ENCODE peak calls at places on chromosomes 12 and 14, in seven cellular contexts. One of them, this sample, is unnamed.

GRCh38 chr12:32125455-32126084 is 18.9 kb downstream of the BICD1 start:
- DNase-seq in suprapubic skin: no peak
- DNase-seq in K562: no peak
- DNase-seq in sigmoid colon: no peak
- DNase-seq in GM12878: no peak
- DNase-seq in spleen: no peak
- DNase-seq in GM12892: no peak
- DNase-seq in this sample: no peak

GRCh38 chr12:113683566-113683965 is 211.9 kb upstream of the LHX5 start:
- DNase-seq in GM12878: no peak
- DNase-seq in suprapubic skin: no peak
- DNase-seq in spleen: no peak
- DNase-seq in K562: no peak
- DNase-seq in GM12892: no peak
- DNase-seq in sigmoid colon: no peak
- DNase-seq in this sample: no peak

GRCh38 chr14:50045039-50045711 is 71.2 kb downstream of the VCPKMT start:
- DNase-seq in GM12878: peak
- DNase-seq in K562: no peak
- DNase-seq in sigmoid colon: peak
- DNase-seq in spleen: peak
- DNase-seq in GM12892: peak
- DNase-seq in suprapubic skin: no peak
- DNase-seq in this sample: no peak

GRCh38 chr12:73678335-73678734 is 859.3 kb upstream of the ATXN7L3B start:
- DNase-seq in spleen: no peak
- DNase-seq in K562: no peak
- DNase-seq in GM12892: no peak
- DNase-seq in suprapubic skin: no peak
- DNase-seq in sigmoid colon: no peak
- DNase-seq in GM12878: no peak
- DNase-seq in this sample: no peak

GRCh38 chr14:50366589-50366988 is 30.1 kb downstream of the CDKL1 start:
- DNase-seq in sigmoid colon: no peak
- DNase-seq in suprapubic skin: no peak
- DNase-seq in GM12878: no peak
- DNase-seq in K562: no peak
- DNase-seq in GM12892: no peak
- DNase-seq in spleen: no peak
- DNase-seq in this sample: no peak

GRCh38 chr12:119308743-119309456 is 25.6 kb upstream of the CCDC60 start:
- DNase-seq in suprapubic skin: no peak
- DNase-seq in K562: no peak
- DNase-seq in GM12892: no peak
- DNase-seq in GM12878: no peak
- DNase-seq in sigmoid colon: no peak
- DNase-seq in spleen: no peak
- DNase-seq in this sample: no peak

GRCh38 chr14:103552011-103552797 is 10.3 kb downstream of the BAG5 start:
- DNase-seq in suprapubic skin: peak
- DNase-seq in GM12878: no peak
- DNase-seq in K562: no peak
- DNase-seq in sigmoid colon: peak
- DNase-seq in GM12892: no peak
- DNase-seq in spleen: no peak
- DNase-seq in this sample: no peak

GRCh38 chr12:96902076-96902475 is 5.0 kb upstream of the NEDD1 start:
- DNase-seq in suprapubic skin: no peak
- DNase-seq in spleen: no peak
- DNase-seq in GM12892: no peak
- DNase-seq in GM12878: no peak
- DNase-seq in sigmoid colon: no peak
- DNase-seq in K562: no peak
- DNase-seq in this sample: no peak

GRCh38 chr12:79635676-79636075 is 55.1 kb downstream of the PAWR start:
- DNase-seq in suprapubic skin: no peak
- DNase-seq in K562: no peak
- DNase-seq in sigmoid colon: no peak
- DNase-seq in GM12892: no peak
- DNase-seq in spleen: no peak
- DNase-seq in GM12878: no peak
- DNase-seq in this sample: no peak

GRCh38 chr14:92848941-92849340 is 54.8 kb downstream of the GOLGA5 start:
- DNase-seq in suprapubic skin: no peak
- DNase-seq in K562: no peak
- DNase-seq in GM12892: no peak
- DNase-seq in spleen: no peak
- DNase-seq in sigmoid colon: no peak
- DNase-seq in GM12878: no peak
- DNase-seq in this sample: no peak
- TF ChIP-seq POLR2AphosphoS5 in suprapubic skin: no peak
- TF ChIP-seq POLR2AphosphoS5 in K562: no peak
- TF ChIP-seq POLR2AphosphoS5 in GM12892: no peak
- TF ChIP-seq POLR2AphosphoS5 in spleen: no peak
- TF ChIP-seq POLR2AphosphoS5 in sigmoid colon: no peak
- TF ChIP-seq POLR2AphosphoS5 in GM12878: no peak
- TF ChIP-seq POLR2AphosphoS5 in this sample: peak

GRCh38 chr12:49643135-49643534 is 19.8 kb downstream of the PRPF40B start:
- DNase-seq in GM12892: no peak
- DNase-seq in sigmoid colon: no peak
- DNase-seq in GM12878: no peak
- DNase-seq in spleen: peak
- DNase-seq in K562: no peak
- DNase-seq in suprapubic skin: no peak
- DNase-seq in this sample: no peak

GRCh38 chr12:49642370-49642802 is 19.0 kb downstream of the PRPF40B start:
- DNase-seq in sigmoid colon: no peak
- DNase-seq in K562: no peak
- DNase-seq in GM12892: no peak
- DNase-seq in spleen: peak
- DNase-seq in GM12878: no peak
- DNase-seq in suprapubic skin: no peak
- DNase-seq in this sample: no peak

GRCh38 chr12:49644620-49644994 is 21.2 kb downstream of the PRPF40B start:
- DNase-seq in suprapubic skin: no peak
- DNase-seq in GM12878: peak
- DNase-seq in K562: peak
- DNase-seq in sigmoid colon: peak
- DNase-seq in GM12892: peak
- DNase-seq in spleen: peak
- DNase-seq in this sample: no peak

GRCh38 chr12:49645151-49646039 is 22.0 kb downstream of the PRPF40B start:
- DNase-seq in K562: no peak
- DNase-seq in spleen: peak
- DNase-seq in GM12892: no peak
- DNase-seq in suprapubic skin: no peak
- DNase-seq in sigmoid colon: no peak
- DNase-seq in GM12878: no peak
- DNase-seq in this sample: no peak

DNA sequence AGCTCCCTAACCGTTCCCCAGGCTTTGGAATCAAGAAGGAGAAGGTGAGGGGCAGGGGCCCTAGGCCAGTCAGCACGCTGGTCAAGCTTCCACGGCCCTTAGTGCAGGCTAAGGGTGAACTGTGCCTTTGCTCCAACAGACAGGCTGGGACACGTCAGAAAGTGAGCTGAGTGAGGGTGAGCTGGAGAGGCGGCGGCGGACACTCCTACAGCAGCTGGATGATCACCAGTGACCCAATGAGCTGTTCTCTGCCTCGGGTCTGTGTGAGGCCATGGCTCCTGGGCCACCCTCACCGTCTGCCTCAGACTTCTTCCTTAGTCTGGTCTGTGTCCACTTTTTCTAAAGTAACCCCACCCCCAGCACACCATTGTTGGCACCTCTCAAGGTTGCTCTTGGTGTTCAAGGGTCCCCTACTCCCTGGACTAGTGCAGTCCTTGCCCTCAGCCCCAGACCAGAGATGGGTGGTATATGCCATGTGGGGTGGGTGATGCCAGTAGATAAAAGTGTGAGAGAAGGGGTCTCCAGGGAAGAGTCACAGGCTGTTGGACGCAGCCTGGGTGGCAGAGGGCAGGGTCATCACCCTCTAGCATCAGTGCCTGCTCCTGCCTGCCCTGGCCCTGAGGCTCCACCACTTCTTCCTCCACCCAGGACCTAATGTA is 20.7 kb downstream of the PRPF40B start:
- DNase-seq in sigmoid colon: no peak
- DNase-seq in suprapubic skin: no peak
- DNase-seq in K562: no peak
- DNase-seq in spleen: peak
- DNase-seq in GM12892: no peak
- DNase-seq in GM12878: no peak
- DNase-seq in this sample: no peak
- TF ChIP-seq POLR2A in sigmoid colon: no peak
- TF ChIP-seq POLR2A in suprapubic skin: no peak
- TF ChIP-seq POLR2A in K562: no peak
- TF ChIP-seq POLR2A in spleen: no peak
- TF ChIP-seq POLR2A in GM12892: no peak
- TF ChIP-seq POLR2A in GM12878: peak
- TF ChIP-seq POLR2A in this sample: no peak

GRCh38 chr12:82789674-82790073 is 103.0 kb downstream of the TMTC2 start:
- DNase-seq in GM12892: no peak
- DNase-seq in sigmoid colon: no peak
- DNase-seq in spleen: no peak
- DNase-seq in suprapubic skin: no peak
- DNase-seq in K562: no peak
- DNase-seq in GM12878: no peak
- DNase-seq in this sample: no peak
- TF ChIP-seq POLR2AphosphoS5 in GM12892: no peak
- TF ChIP-seq POLR2AphosphoS5 in sigmoid colon: no peak
- TF ChIP-seq POLR2AphosphoS5 in spleen: no peak
- TF ChIP-seq POLR2AphosphoS5 in suprapubic skin: no peak
- TF ChIP-seq POLR2AphosphoS5 in K562: no peak
- TF ChIP-seq POLR2AphosphoS5 in GM12878: no peak
- TF ChIP-seq POLR2AphosphoS5 in this sample: no peak

GRCh38 chr14:105861985-105862465 is 335.6 kb downstream of the TMEM121 start:
- DNase-seq in GM12878: peak
- DNase-seq in GM12892: peak
- DNase-seq in suprapubic skin: peak
- DNase-seq in K562: no peak
- DNase-seq in spleen: peak
- DNase-seq in sigmoid colon: peak
- DNase-seq in this sample: no peak
- TF ChIP-seq POLR2A in GM12878: no peak
- TF ChIP-seq POLR2A in GM12892: no peak
- TF ChIP-seq POLR2A in suprapubic skin: no peak
- TF ChIP-seq POLR2A in K562: no peak
- TF ChIP-seq POLR2A in spleen: no peak
- TF ChIP-seq POLR2A in sigmoid colon: no peak
- TF ChIP-seq POLR2A in this sample: no peak

GRCh38 chr14:69712637-69713088 is 54.3 kb upstream of the SRSF5 start:
- DNase-seq in GM12892: no peak
- DNase-seq in spleen: peak
- DNase-seq in GM12878: no peak
- DNase-seq in K562: no peak
- DNase-seq in suprapubic skin: no peak
- DNase-seq in sigmoid colon: peak
- DNase-seq in this sample: no peak
- TF ChIP-seq POLR2AphosphoS5 in GM12892: no peak
- TF ChIP-seq POLR2AphosphoS5 in spleen: peak
- TF ChIP-seq POLR2AphosphoS5 in GM12878: no peak
- TF ChIP-seq POLR2AphosphoS5 in K562: no peak
- TF ChIP-seq POLR2AphosphoS5 in suprapubic skin: no peak
- TF ChIP-seq POLR2AphosphoS5 in sigmoid colon: peak
- TF ChIP-seq POLR2AphosphoS5 in this sample: peak